ENCODE peak calls at places on chromosomes 16 and 17, in five cellular contexts. I is colonic mucosa; J is CD8-positive, alpha-beta memory T cell; N is GM23248; X is stomach. A is an unnamed sample.

GRCh38 chr16:4116328-4117249 is at the start of gene ADCY9:
- DNase-seq in I (peak; percentile 73), J (peak; percentile 77), N (peak; percentile 87), X (peak; percentile 80), A (peak; percentile 87)

GRCh38 chr17:82416771-82417170 is 1.4 kb upstream of the HEXD start:
- DNase-seq in I (no peak), J (no peak), N (peak; percentile 28), X (no peak), A (no peak)

GRCh38 chr17:48244121-48244711 is 136.7 kb downstream of the SNX11 start:
- DNase-seq in I (peak; percentile 44), J (no peak), N (peak; percentile 74), X (no peak), A (no peak)

GRCh38 chr17:1810450-1811103 is 19.1 kb downstream of the SMYD4 start:
- DNase-seq in I (no peak), J (no peak), N (no peak), X (no peak), A (no peak)

GRCh38 chr17:39406951-39407350 is 5.5 kb upstream of the FBXL20 start:
- DNase-seq in I (no peak), J (no peak), N (no peak), X (no peak), A (no peak)

GRCh38 chr16:15976929-15977637 is 27.7 kb downstream of the ABCC1 start:
- DNase-seq in I (no peak), J (no peak), N (peak; percentile 91), X (no peak), A (no peak)

GRCh38 chr17:1972429-1973160 is 52.5 kb downstream of the RTN4RL1 start:
- DNase-seq in I (no peak), J (no peak), N (no peak), X (no peak), A (peak; percentile 30)

GRCh38 chr17:35088911-35089845 is 25.7 kb upstream of the RFFL start:
- DNase-seq in I (peak; percentile 91), J (peak; percentile 88), N (peak; percentile 95), X (peak; percentile 94), A (peak; percentile 89)

GRCh38 chr16:51222016-51222415 is 70.9 kb upstream of the SALL1 start:
- DNase-seq in I (no peak), J (no peak), N (no peak), X (no peak), A (no peak)

GRCh38 chr17:76090517-76091135 is 11.6 kb downstream of the ZACN start:
- DNase-seq in I (peak; percentile 14), J (no peak), N (no peak), X (no peak), A (no peak)

GRCh38 chr16:27476240-27476639 is 73.5 kb downstream of the GTF3C1 start:
- DNase-seq in I (no peak), J (no peak), N (no peak), X (no peak), A (no peak)

GRCh38 chr17:77191266-77191665 is 50.5 kb downstream of the SEC14L1 start:
- DNase-seq in I (no peak), J (no peak), N (no peak), X (no peak), A (no peak)

GRCh38 chr17:82716383-82717181 is at the start of gene FN3KRP:
- DNase-seq in I (peak; percentile 90), J (peak; percentile 87), N (peak; percentile 97), X (peak; percentile 97), A (peak; percentile 94)

GRCh38 chr17:1643999-1644492 is 1.5 kb downstream of the SCARF1 start:
- DNase-seq in I (no peak), J (no peak), N (no peak), X (no peak), A (no peak)

GRCh38 chr16:3058173-3059030 is 7.0 kb upstream of the IL32 start:
- DNase-seq in I (peak; percentile 78), J (peak; percentile 44), N (peak; percentile 36), X (peak; percentile 63), A (peak; percentile 72)

GRCh38 chr16:58378401-58378800 is 13.9 kb upstream of the GINS3 start:
- DNase-seq in I (no peak), J (no peak), N (peak; percentile 22), X (no peak), A (no peak)

GRCh38 chr17:45942284-45942683 is 47.9 kb downstream of the MAPT start:
- DNase-seq in I (no peak), J (no peak), N (peak; percentile 56), X (peak; percentile 36), A (peak; percentile 78)

GRCh38 chr16:81544261-81544660 is 99.7 kb downstream of the CMIP start:
- DNase-seq in I (no peak), J (no peak), N (no peak), X (no peak), A (no peak)

GRCh38 chr17:14790518-14790917 is 474.6 kb downstream of the PMP22 start:
- DNase-seq in I (no peak), J (no peak), N (peak; percentile 29), X (no peak), A (no peak)

GRCh38 chr17:80848449-80849102 is 143.1 kb upstream of the CHMP6 start:
- DNase-seq in I (no peak), J (no peak), N (no peak), X (no peak), A (no peak)

GRCh38 chr16:20903889-20904506 is 3.4 kb downstream of the LYRM1 start:
- DNase-seq in I (no peak), J (no peak), N (no peak), X (no peak), A (no peak)

GRCh38 chr17:31467502-31468256 is 76.2 kb downstream of the RAB11FIP4 start:
- DNase-seq in I (no peak), J (no peak), N (no peak), X (peak; percentile 82), A (peak; percentile 59)

GRCh38 chr16:85975421-85976100 is 76.6 kb downstream of the IRF8 start:
- DNase-seq in I (peak; percentile 82), J (no peak), N (no peak), X (peak; percentile 43), A (no peak)

GRCh38 chr17:44348234-44348987 is 3.3 kb downstream of the GRN start:
- DNase-seq in I (no peak), J (no peak), N (peak; percentile 84), X (no peak), A (no peak)

GRCh38 chr16:54112807-54113206 is 173.8 kb downstream of the IRX3 start:
- DNase-seq in I (no peak), J (no peak), N (no peak), X (no peak), A (no peak)

GRCh38 chr17:50127661-50128361 is 2.1 kb downstream of the SAMD14 start:
- DNase-seq in I (no peak), J (no peak), N (no peak), X (no peak), A (no peak)

GRCh38 chr16:72836985-72837384 is 210.9 kb downstream of the ZFHX3 start:
- DNase-seq in I (no peak), J (no peak), N (no peak), X (no peak), A (peak; percentile 28)

DNA sequence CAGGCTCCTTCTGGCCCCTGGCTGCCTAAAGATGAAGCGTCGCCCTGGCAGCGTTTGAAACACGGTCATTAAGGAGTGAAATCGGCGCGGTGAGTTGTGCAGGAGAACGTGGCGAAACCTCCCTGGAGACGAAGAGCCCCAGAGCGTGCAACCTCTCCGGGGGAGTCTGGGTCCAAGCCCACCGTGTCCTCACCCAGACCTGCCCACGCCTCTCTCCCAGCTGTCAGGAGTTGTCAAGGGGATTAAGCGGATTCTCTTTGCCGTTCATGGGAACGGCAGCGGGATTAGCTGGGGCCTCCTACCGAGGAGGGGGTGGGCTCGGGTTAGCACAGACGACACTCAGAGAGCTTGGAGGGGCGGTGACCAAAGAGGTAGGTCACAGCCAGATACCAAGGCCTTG is 46.7 kb downstream of the SLC7A5 start:
- DNase-seq in I (no peak), J (no peak), N (no peak), X (no peak), A (peak; percentile 57)
- H3K4me3 ChIP-seq in I (no peak overlapping the region), J (no peak overlapping the region), N (no peak overlapping the region), X (no peak overlapping the region), A (no peak overlapping the region)

GRCh38 chr17:42130310-42130936 is 7.8 kb downstream of the HSPB9 start:
- DNase-seq in I (no peak), J (no peak), N (no peak), X (no peak), A (no peak)
- H3K4me1 ChIP-seq in I (peaks cover 31% of the 10 kb centered on the region), J (peaks cover 34% of the 10 kb centered on the region), N (peaks cover 33% of the 10 kb centered on the region), X (peaks cover 59% of the 10 kb centered on the region), A (no peaks in the 10 kb centered on the region)

DNA sequence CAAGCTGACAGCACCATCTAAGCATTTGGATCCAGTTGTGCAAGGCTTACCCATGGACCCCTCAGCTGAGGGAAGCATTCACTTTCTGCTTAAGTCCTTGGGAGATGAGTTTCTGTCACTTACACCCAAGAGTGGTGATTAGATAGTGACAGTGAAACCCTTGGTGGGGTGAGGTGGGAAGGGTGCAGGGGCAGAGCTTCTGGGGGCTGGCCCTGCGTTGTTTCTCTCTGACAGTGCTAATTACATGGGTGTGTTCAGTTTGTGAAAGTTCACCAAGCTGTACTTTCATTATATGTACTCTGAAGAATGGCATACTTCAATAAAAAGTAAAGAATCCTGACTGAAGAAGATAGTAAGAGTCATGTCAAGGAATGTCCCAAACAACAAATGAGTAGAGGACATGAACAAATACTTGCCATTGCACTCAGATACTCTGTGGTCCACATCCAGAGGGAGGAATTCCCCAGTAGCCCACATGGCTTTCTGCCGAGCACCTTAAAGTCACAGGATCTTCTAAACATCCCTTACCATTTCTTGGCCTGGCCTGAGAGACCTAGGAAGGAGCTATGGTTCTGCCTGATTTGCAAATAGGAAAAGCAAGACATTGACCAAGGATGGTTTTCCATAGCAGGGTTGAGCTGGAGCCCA is 8.5 kb downstream of the CHST6 start:
- DNase-seq in I (peak; percentile 38), J (no peak), N (no peak), X (no peak), A (no peak)
- H3K4me3 ChIP-seq in I (no peak overlapping the region), J (no peak overlapping the region), N (no peak overlapping the region), X (no peak overlapping the region), A (no peak overlapping the region)

GRCh38 chr17:29613371-29613837 is 9.3 kb downstream of the CORO6 start:
- DNase-seq in I (peak; percentile 98), J (peak; percentile 84), N (peak; percentile 91), X (peak; percentile 93), A (no peak)

GRCh38 chr17:29615492-29616299 is 7.0 kb downstream of the CORO6 start:
- DNase-seq in I (peak; percentile 88), J (peak; percentile 83), N (peak; percentile 96), X (peak; percentile 92), A (no peak)

GRCh38 chr17:29613856-29614255 is 8.9 kb downstream of the CORO6 start:
- DNase-seq in I (no peak), J (no peak), N (no peak), X (no peak), A (no peak)

GRCh38 chr17:29615048-29615385 is 7.7 kb downstream of the CORO6 start:
- DNase-seq in I (peak; percentile 56), J (peak; percentile 82), N (peak; percentile 81), X (no peak), A (no peak)

GRCh38 chr17:29614345-29615047 is 8.2 kb downstream of the CORO6 start:
- DNase-seq in I (no peak), J (no peak), N (no peak), X (no peak), A (no peak)
- H3K4me1 ChIP-seq in I (peaks cover 20% of the 10 kb centered on the region), J (peaks cover 40% of the 10 kb centered on the region), N (no peaks in the 10 kb centered on the region), X (peaks cover 60% of the 10 kb centered on the region), A (peaks cover 8% of the 10 kb centered on the region)